ENCODE peak calls at places on chromosome 5, in six cellular contexts. C is CD8-positive, alpha-beta memory T cell; L is NCI-H1105; O is Panc1; F is stimulated activated CD4-positive, alpha-beta T cell treated with anti-CD3 and anti-CD28 coated beads, Interleukin-4, amount 100 ng/mL, for 4 hours; R is T-helper 1 cell. Z is an unnamed sample.
A peak's percentile ranks its signal among the peaks of the same experiment; 100 is the strongest.

GRCh38 chr5:56561-57290 is 35.2 kb upstream of the PLEKHG4B start:
- DNase-seq in C (no peak), L (no peak), R (no peak), F (no peak), O (no peak), Z (no peak)

GRCh38 chr5:149382517-149383220 is 3.6 kb upstream of the IL17B start:
- DNase-seq in F (no peak), R (no peak), C (no peak), L (no peak), O (no peak), Z (no peak)

GRCh38 chr5:149456597-149457392 is 77.7 kb upstream of the IL17B start:
- DNase-seq in R (no peak), O (no peak), F (no peak), C (no peak), L (no peak), Z (no peak)

GRCh38 chr5:54732108-54732507 is 214.5 kb downstream of the SNX18 start:
- DNase-seq in O (no peak), C (no peak), F (no peak), R (no peak), L (no peak), Z (no peak)

GRCh38 chr5:181087309-181087708 is 43.7 kb downstream of the OR2V1 start:
- DNase-seq in R (no peak), O (no peak), F (no peak), C (no peak), L (no peak), Z (no peak)

GRCh38 chr5:132962429-132962928 is 955 bp downstream of the AFF4 start:
- DNase-seq in F (no peak), R (no peak), C (no peak), O (peak; percentile 32), L (peak; percentile 2), Z (no peak)

GRCh38 chr5:59257488-59258400 is 635.8 kb downstream of the PDE4D start:
- DNase-seq in F (no peak), R (no peak), C (no peak), L (no peak), O (no peak), Z (no peak)

GRCh38 chr5:119343766-119344165 is 12.1 kb upstream of the TNFAIP8 start:
- DNase-seq in F (peak; percentile 71), R (no peak), C (no peak), O (no peak), L (no peak), Z (no peak)

GRCh38 chr5:54379590-54379989 is 69.2 kb upstream of the ARL15 start:
- DNase-seq in R (no peak), F (no peak), C (no peak), O (no peak), L (no peak), Z (no peak)

GRCh38 chr5:37875051-37875787 is 35.4 kb upstream of the GDNF start:
- DNase-seq in R (no peak), O (no peak), L (no peak), C (no peak), F (no peak), Z (no peak)

GRCh38 chr5:135112008-135112670 is 78.1 kb upstream of the PITX1 start:
- DNase-seq in R (no peak), L (no peak), C (no peak), O (no peak), F (no peak), Z (no peak)

GRCh38 chr5:36152324-36153298 is 700 bp downstream of the SKP2 start:
- DNase-seq in O (no peak), L (no peak), F (no peak), R (no peak), C (no peak), Z (no peak)

GRCh38 chr5:157253547-157253946 is 12.4 kb upstream of the CYFIP2 start:
- DNase-seq in L (no peak), C (no peak), O (peak; percentile 39), R (no peak), F (no peak), Z (no peak)

Z was measured in effector memory CD8-positive, alpha-beta T cell.